ENCODE peak calls at places on chromosomes 5 and 9, in four cellular contexts. L is breast epithelium, S is ovary, I is MM.1S. H is an unnamed sample.

GRCh38 chr9:131698715-131699053 is 41.2 kb downstream of the RAPGEF1 start:
- DNase-seq in L (no peak), I (no peak), S (no peak), H (no peak)

GRCh38 chr9:27632254-27632653 is 59.0 kb upstream of the C9orf72 start:
- DNase-seq in I (no peak), L (no peak), S (no peak), H (no peak)

GRCh38 chr9:115604831-115605483 is 487.0 kb upstream of the TNC start:
- DNase-seq in L (no peak), S (no peak), I (no peak), H (no peak)

GRCh38 chr5:128378636-128379035 is 159.4 kb downstream of the FBN2 start:
- DNase-seq in S (no peak), L (no peak), I (no peak), H (no peak)

GRCh38 chr5:75197746-75198145 is 38.9 kb downstream of the ANKRD31 start:
- DNase-seq in S (no peak), I (no peak), L (no peak), H (no peak)

GRCh38 chr9:132610661-132611060 is 28.3 kb downstream of the BARHL1 start:
- DNase-seq in I (no peak), L (no peak), S (no peak), H (no peak)

GRCh38 chr9:133592731-133593409 is 16.3 kb downstream of the FAM163B start:
- DNase-seq in I (no peak), S (no peak), L (no peak), H (no peak)

GRCh38 chr5:151750121-151750520 is 8.3 kb downstream of the ATOX1 start:
- DNase-seq in I (peak; percentile 65), S (no peak), L (no peak), H (no peak)

GRCh38 chr5:83031391-83031790 is 45.8 kb downstream of the TMEM167A start:
- DNase-seq in I (no peak), S (no peak), L (no peak), H (no peak)

GRCh38 chr5:14110680-14111079 is 32.5 kb upstream of the TRIO start:
- DNase-seq in L (no peak), S (no peak), I (no peak), H (no peak)

GRCh38 chr5:167248262-167248661 is 1043.2 kb upstream of the WWC1 start:
- DNase-seq in I (no peak), L (no peak), S (no peak), H (no peak)

GRCh38 chr5:139600336-139600949 is 39.3 kb downstream of the UBE2D2 start:
- DNase-seq in S (no peak), I (no peak), L (no peak), H (no peak)

GRCh38 chr5:111810087-111810486 is 53.1 kb upstream of the NREP start:
- DNase-seq in S (no peak), I (no peak), L (no peak), H (no peak)

GRCh38 chr5:112983307-112983811 is 6.8 kb downstream of the DCP2 start:
- DNase-seq in L (no peak), S (no peak), I (no peak), H (no peak)

GRCh38 chr9:118362596-118362995 is 658.4 kb downstream of the TLR4 start:
- DNase-seq in L (no peak), I (no peak), S (no peak), H (no peak)

GRCh38 chr5:28400076-28400475 is 1361.7 kb upstream of the CDH9 start:
- DNase-seq in I (no peak), S (no peak), L (no peak), H (no peak)

GRCh38 chr9:108885643-108886348 is 23.7 kb downstream of the ACTL7A start:
- DNase-seq in L (no peak), S (peak; percentile 78), I (peak; percentile 92), H (no peak)

GRCh38 chr5:135989686-135990085 is 34.9 kb upstream of the LECT2 start:
- DNase-seq in I (no peak), L (no peak), S (no peak), H (no peak)

GRCh38 chr5:93058309-93058708 is 522.7 kb downstream of the NR2F1-AS1 start:
- DNase-seq in L (no peak), S (no peak), I (no peak), H (no peak)

GRCh38 chr5:176438959-176439757 is 9.0 kb upstream of the FAF2 start:
- DNase-seq in L (no peak), S (no peak), I (no peak), H (no peak)

GRCh38 chr5:177537389-177538361 is 16.7 kb downstream of the FAM193B start:
- DNase-seq in L (peak; percentile 6), S (no peak), I (no peak), H (peak; percentile 49)

GRCh38 chr5:143896981-143897380 is 85.0 kb downstream of the HMHB1 start:
- DNase-seq in I (no peak), S (no peak), L (no peak), H (no peak)

GRCh38 chr9:78278177-78278777 is 18.6 kb upstream of the PSAT1 start:
- DNase-seq in L (no peak), S (no peak), I (no peak), H (no peak)

GRCh38 chr9:127177682-127178265 is 55.3 kb upstream of the ANGPTL2 start:
- DNase-seq in S (peak; percentile 21), L (peak; percentile 28), I (no peak), H (no peak)

GRCh38 chr9:3956081-3956701 is 343.7 kb downstream of the GLIS3 start:
- DNase-seq in S (no peak), I (no peak), L (no peak), H (no peak)

GRCh38 chr9:3951266-3951665 is 348.6 kb downstream of the GLIS3 start:
- DNase-seq in L (no peak), S (no peak), I (no peak), H (no peak)

GRCh38 chr9:3954228-3954949 is 345.5 kb downstream of the GLIS3 start:
- DNase-seq in L (no peak), I (no peak), S (no peak), H (no peak)

GRCh38 chr9:3957296-3957695 is 342.6 kb downstream of the GLIS3 start:
- DNase-seq in S (no peak), L (no peak), I (no peak), H (no peak)

GRCh38 chr9:3954950-3955670 is 344.8 kb downstream of the GLIS3 start:
- DNase-seq in L (no peak), S (no peak), I (no peak), H (no peak)
- TF ChIP-seq CTCF in L (no peak), S (no peak), I (no peak), H (no peak)

GRCh38 chr5:96901384-96901783 is 25.1 kb downstream of the ERAP2 start:
- DNase-seq in S (no peak), I (no peak), L (no peak), H (no peak)

GRCh38 chr5:96901841-96902240 is 25.5 kb downstream of the ERAP2 start:
- DNase-seq in S (no peak), L (no peak), I (no peak), H (no peak)

GRCh38 chr5:96896285-96896711 is 20.0 kb downstream of the ERAP2 start:
- DNase-seq in S (no peak), L (no peak), I (peak; percentile 78), H (no peak)

GRCh38 chr5:96893342-96893741 is 17.0 kb downstream of the ERAP2 start:
- DNase-seq in I (no peak), S (no peak), L (no peak), H (no peak)

GRCh38 chr5:96896806-96897205 is 20.5 kb downstream of the ERAP2 start:
- DNase-seq in I (no peak), S (no peak), L (no peak), H (no peak)
- TF ChIP-seq CTCF in I (no peak), S (no peak), L (no peak), H (no peak)

GRCh38 chr5:154866841-154867240 is 8.4 kb downstream of the CNOT8 start:
- DNase-seq in I (no peak), L (no peak), S (no peak), H (no peak)

GRCh38 chr5:154865466-154866184 is 7.2 kb downstream of the CNOT8 start:
- DNase-seq in L (no peak), S (no peak), I (no peak), H (no peak)

GRCh38 chr5:154873791-154874331 is 15.4 kb downstream of the CNOT8 start:
- DNase-seq in L (no peak), S (no peak), I (no peak), H (no peak)

GRCh38 chr5:154871732-154872131 is 13.3 kb downstream of the CNOT8 start:
- DNase-seq in I (no peak), L (no peak), S (no peak), H (no peak)

DNA sequence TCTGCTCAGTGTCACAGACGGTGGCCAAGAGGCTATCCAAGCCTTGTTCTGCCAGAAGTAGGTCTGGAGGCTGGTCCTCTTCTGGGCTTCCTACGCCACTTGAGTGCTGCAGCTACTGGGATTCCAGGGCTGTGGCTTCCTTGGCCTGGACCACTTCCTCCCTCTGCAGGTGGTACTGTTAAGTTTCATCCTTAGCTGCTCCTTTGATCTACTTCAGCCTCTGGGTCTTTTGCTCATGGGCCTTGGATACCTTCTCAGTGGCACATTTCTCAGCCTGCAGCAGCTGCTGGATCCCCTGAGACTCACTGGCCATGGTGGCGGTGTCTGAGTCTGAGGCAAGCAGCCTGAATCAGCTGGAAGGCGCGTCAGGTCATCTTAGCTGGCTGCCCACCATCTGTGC is 10.3 kb downstream of the CNOT8 start:
- DNase-seq in S (no peak), L (no peak), I (no peak), H (no peak)
- TF ChIP-seq CTCF in S (no peak), L (no peak), I (no peak), H (no peak)

GRCh38 chr5:10229306-10230048 is 20.2 kb downstream of the ATPSCKMT start:
- DNase-seq in S (no peak), L (no peak), I (no peak), H (no peak)
- TF ChIP-seq CTCF in S (no peak), L (no peak), I (no peak), H (no peak)

DNA sequence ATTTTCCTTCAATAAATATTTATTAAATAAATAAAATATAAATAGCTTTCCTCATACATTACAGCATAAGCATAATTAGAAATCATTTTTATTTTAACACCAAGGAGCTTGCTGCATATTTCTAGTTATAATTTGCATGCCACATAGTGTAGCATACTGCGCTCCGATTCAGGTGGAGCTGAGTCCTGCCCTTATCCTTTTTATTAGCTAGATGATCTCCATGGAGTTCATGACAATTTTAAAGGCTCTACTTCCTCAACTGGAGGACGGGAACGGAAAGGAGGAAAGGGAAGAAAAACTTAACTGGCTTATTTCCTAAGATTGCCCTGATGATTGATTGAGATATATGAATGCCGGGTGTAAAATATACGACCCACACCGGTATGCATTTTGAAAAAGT is 385.2 kb downstream of the PLK2 start:
- DNase-seq in S (no peak), I (no peak), L (no peak), H (no peak)
- TF ChIP-seq CTCF in S (no peak), I (no peak), L (no peak), H (no peak)

H was measured in dorsolateral prefrontal cortex.